ENCODE peak calls at places on chromosomes 5 and 9, in seven cellular contexts. F is IMR-90, C is neuronal stem cell, R is H9, Z is mesendoderm, D is H1, W is mesenchymal stem cell. J is an unnamed sample.

GRCh38 chr9:125513634-125514413 is 193.2 kb downstream of the MAPKAP1 start:
- DNase-seq in Z (no peak), C (no peak), R (no peak), D (no peak), W (peak), F (peak), J (peak)

GRCh38 chr9:120783611-120784047 is 9.6 kb downstream of the FBXW2 start:
- DNase-seq in C (no peak), F (peak), W (peak), D (no peak), R (no peak), Z (no peak), J (no peak)

GRCh38 chr5:25646421-25647341 is 1001.9 kb upstream of the CDH10 start:
- DNase-seq in F (no peak), R (no peak), C (no peak), D (no peak), W (no peak), Z (no peak), J (no peak)

GRCh38 chr5:1124181-1125029 is 12.5 kb upstream of the SLC12A7 start:
- DNase-seq in Z (no peak), F (no peak), C (no peak), W (no peak), D (no peak), R (no peak), J (no peak)

GRCh38 chr9:12708562-12709298 is 15.5 kb downstream of the TYRP1 start:
- DNase-seq in D (no peak), R (no peak), C (no peak), Z (no peak), W (peak), F (peak), J (no peak)

GRCh38 chr5:77454123-77454522 is 38.0 kb downstream of the WDR41 start:
- DNase-seq in C (no peak), R (no peak), F (no peak), W (no peak), Z (peak), D (no peak), J (no peak)

GRCh38 chr5:32462618-32463017 is 18.1 kb upstream of the ZFR start:
- DNase-seq in D (no peak), C (no peak), R (no peak), Z (peak), F (peak), W (peak), J (peak)

GRCh38 chr5:10695759-10696543 is 65.1 kb downstream of the DAP start:
- DNase-seq in W (peak), R (no peak), Z (no peak), C (no peak), D (no peak), F (no peak), J (no peak)

GRCh38 chr5:59790399-59791130 is 103.0 kb downstream of the PDE4D start:
- DNase-seq in Z (no peak), R (no peak), D (no peak), C (no peak), F (no peak), W (no peak), J (no peak)

GRCh38 chr5:136629125-136629790 is 263.9 kb upstream of the TRPC7 start:
- DNase-seq in W (no peak), R (no peak), Z (peak), F (no peak), C (no peak), D (no peak), J (no peak)

GRCh38 chr9:91591627-91592026 is 168.0 kb upstream of the NFIL3 start:
- DNase-seq in F (no peak), W (no peak), R (no peak), D (no peak), C (no peak), Z (no peak), J (no peak)

GRCh38 chr9:127203501-127204327 is 60.9 kb upstream of the GARNL3 start:
- DNase-seq in D (no peak), Z (no peak), R (no peak), F (no peak), W (no peak), C (no peak), J (no peak)

GRCh38 chr9:127200106-127200862 is 64.3 kb upstream of the GARNL3 start:
- DNase-seq in R (no peak), W (no peak), C (no peak), F (no peak), Z (no peak), D (no peak), J (no peak)

GRCh38 chr9:127201731-127202130 is 62.8 kb upstream of the GARNL3 start:
- DNase-seq in Z (no peak), W (no peak), R (no peak), C (no peak), D (no peak), F (no peak), J (no peak)

GRCh38 chr9:127201071-127201541 is 63.5 kb upstream of the GARNL3 start:
- DNase-seq in C (no peak), Z (no peak), W (no peak), R (no peak), F (peak), D (no peak), J (no peak)

GRCh38 chr9:127202461-127203139 is 62.0 kb upstream of the GARNL3 start:
- DNase-seq in Z (peak), D (no peak), C (no peak), R (no peak), F (no peak), W (no peak), J (no peak)
- H4K8ac ChIP-seq in Z (no peak), D (no peak), C (no peak), R (no peak), F (no peak), W (no peak), J (no peak)

GRCh38 chr5:62829241-62829986 is 250.8 kb downstream of the LRRC70 start:
- DNase-seq in F (no peak), Z (no peak), C (no peak), D (no peak), W (no peak), R (no peak), J (no peak)
- H4K8ac ChIP-seq in F (no peak), Z (no peak), C (no peak), D (no peak), W (no peak), R (no peak), J (no peak)

GRCh38 chr9:38694676-38695075 is 25.3 kb downstream of the FAM240B start:
- DNase-seq in D (no peak), Z (no peak), F (no peak), R (no peak), W (no peak), C (no peak), J (no peak)

GRCh38 chr9:38692707-38693106 is 27.2 kb downstream of the FAM240B start:
- DNase-seq in C (no peak), R (no peak), D (no peak), F (no peak), W (no peak), Z (no peak), J (no peak)

GRCh38 chr9:38700695-38701094 is 19.2 kb downstream of the FAM240B start:
- DNase-seq in W (no peak), D (no peak), C (no peak), F (peak), R (no peak), Z (no peak), J (no peak)

GRCh38 chr9:38699337-38699736 is 20.6 kb downstream of the FAM240B start:
- DNase-seq in W (no peak), Z (no peak), C (no peak), D (no peak), F (no peak), R (no peak), J (no peak)

GRCh38 chr9:38697901-38698300 is 22.0 kb downstream of the FAM240B start:
- DNase-seq in F (no peak), Z (no peak), C (no peak), W (no peak), R (no peak), D (no peak), J (no peak)
- H4K8ac ChIP-seq in F (no peak), Z (no peak), C (no peak), W (no peak), R (no peak), D (no peak), J (no peak)

GRCh38 chr5:158805195-158805594 is 294.5 kb downstream of the EBF1 start:
- DNase-seq in D (no peak), Z (no peak), F (no peak), R (no peak), C (no peak), W (no peak), J (no peak)

GRCh38 chr5:158811350-158811749 is 288.4 kb downstream of the EBF1 start:
- DNase-seq in R (no peak), D (no peak), Z (no peak), F (no peak), C (no peak), W (no peak), J (no peak)

GRCh38 chr5:158809310-158809709 is 290.4 kb downstream of the EBF1 start:
- DNase-seq in F (no peak), Z (no peak), C (no peak), W (no peak), D (no peak), R (no peak), J (no peak)

GRCh38 chr5:158810615-158811014 is 289.1 kb downstream of the EBF1 start:
- DNase-seq in R (no peak), D (no peak), W (no peak), F (no peak), C (no peak), Z (no peak), J (no peak)

GRCh38 chr5:158807947-158808346 is 291.8 kb downstream of the EBF1 start:
- DNase-seq in R (no peak), W (no peak), C (no peak), Z (no peak), D (no peak), F (no peak), J (peak)
- H4K8ac ChIP-seq in R (no peak), W (no peak), C (no peak), Z (no peak), D (no peak), F (no peak), J (no peak)

GRCh38 chr9:20379804-20380225 is 242.5 kb downstream of the MLLT3 start:
- DNase-seq in Z (no peak), W (no peak), F (no peak), C (no peak), R (no peak), D (no peak), J (no peak)

GRCh38 chr9:20387062-20387461 is 235.2 kb downstream of the MLLT3 start:
- DNase-seq in F (no peak), R (no peak), W (no peak), D (no peak), Z (no peak), C (no peak), J (no peak)

GRCh38 chr9:20380546-20380945 is 241.8 kb downstream of the MLLT3 start:
- DNase-seq in R (no peak), D (no peak), F (no peak), C (no peak), Z (no peak), W (no peak), J (no peak)

GRCh38 chr9:20382460-20383071 is 239.7 kb downstream of the MLLT3 start:
- DNase-seq in Z (no peak), R (no peak), D (no peak), W (peak), C (no peak), F (peak), J (no peak)

GRCh38 chr9:20384642-20385041 is 237.7 kb downstream of the MLLT3 start:
- DNase-seq in W (no peak), C (no peak), D (no peak), R (no peak), F (no peak), Z (no peak), J (no peak)
- H4K8ac ChIP-seq in W (no peak), C (no peak), D (no peak), R (no peak), F (no peak), Z (no peak), J (no peak)

DNA sequence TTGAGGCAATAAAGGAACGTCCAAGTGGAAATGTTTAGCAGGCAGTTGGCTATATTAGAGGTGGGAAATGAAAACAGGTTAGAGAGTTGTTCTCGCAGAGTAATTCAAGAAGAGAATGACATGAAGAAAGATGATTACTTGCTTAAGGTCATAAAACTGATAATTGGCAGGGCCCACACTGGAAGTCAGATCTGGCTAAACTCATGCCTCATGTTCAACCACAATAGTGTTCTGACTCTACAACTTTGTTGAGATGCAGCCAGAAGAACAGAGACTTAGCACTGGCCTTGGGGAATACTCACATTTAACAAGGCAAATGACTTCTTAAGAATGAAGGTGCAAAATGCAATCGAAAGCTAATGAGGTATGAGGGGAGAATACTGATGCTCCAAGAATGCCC is 27.2 kb upstream of the TNFSF8 start:
- DNase-seq in R (no peak), Z (no peak), W (no peak), D (no peak), F (no peak), C (no peak), J (no peak)
- H4K8ac ChIP-seq in R (no peak), Z (no peak), W (no peak), D (no peak), F (no peak), C (no peak), J (no peak)

DNA sequence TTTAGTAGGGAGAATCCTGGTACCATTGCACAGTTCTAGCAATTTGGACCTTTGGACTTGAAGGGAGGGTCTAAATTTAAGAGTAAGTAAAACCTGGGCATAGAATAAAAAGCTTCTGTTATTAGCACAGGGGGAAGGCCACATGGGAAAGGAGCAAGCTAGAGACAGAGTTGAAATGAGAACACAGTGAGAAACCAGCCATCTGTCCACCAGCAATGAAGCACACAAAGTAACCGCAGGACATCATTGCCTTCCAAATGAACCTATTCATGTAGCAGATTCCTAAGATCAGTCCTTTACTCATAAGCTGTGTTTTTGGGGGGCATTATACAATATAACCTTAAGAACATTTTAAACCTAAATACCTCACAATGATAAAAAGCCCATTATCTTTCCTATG is 407.4 kb downstream of the HCN1 start:
- DNase-seq in C (peak), D (no peak), F (no peak), Z (no peak), R (peak), W (no peak), J (no peak)
- H4K8ac ChIP-seq in C (no peak), D (no peak), F (no peak), Z (no peak), R (no peak), W (no peak), J (no peak)

GRCh38 chr9:72684615-72685014 is 163.2 kb downstream of the TMC1 start:
- DNase-seq in R (no peak), C (no peak), Z (no peak), W (no peak), F (no peak), D (no peak), J (no peak)

GRCh38 chr9:72691671-72692070 is 170.3 kb downstream of the TMC1 start:
- DNase-seq in C (no peak), W (no peak), F (no peak), R (no peak), Z (no peak), D (no peak), J (peak)

GRCh38 chr9:72687331-72687730 is 165.9 kb downstream of the TMC1 start:
- DNase-seq in Z (no peak), W (no peak), D (no peak), R (no peak), F (no peak), C (no peak), J (no peak)
- H4K8ac ChIP-seq in Z (no peak), W (no peak), D (no peak), R (no peak), F (no peak), C (no peak), J (no peak)